ENCODE peak calls at places on chromosomes 13 and 19, in ten cellular contexts. One of them, this sample, is unnamed.

GRCh38 chr13:108328848-108329247 is 59.3 kb downstream of the TNFSF13B start:
- DNase-seq in breast epithelium: no peak
- DNase-seq in RWPE2: no peak
- DNase-seq in colonic mucosa: peak
- DNase-seq in A673: no peak
- DNase-seq in psoas muscle: no peak
- DNase-seq in fibroblast of mammary gland: no peak
- DNase-seq in progenitor cell of endocrine pancreas: no peak
- DNase-seq in Caco-2: no peak
- DNase-seq in endothelial cell: no peak
- DNase-seq in this sample: no peak

GRCh38 chr13:58712191-58712590 is 1080.6 kb downstream of the PCDH17 start:
- DNase-seq in breast epithelium: no peak
- DNase-seq in A673: no peak
- DNase-seq in fibroblast of mammary gland: no peak
- DNase-seq in Caco-2: no peak
- DNase-seq in psoas muscle: no peak
- DNase-seq in endothelial cell: no peak
- DNase-seq in RWPE2: no peak
- DNase-seq in colonic mucosa: no peak
- DNase-seq in progenitor cell of endocrine pancreas: no peak
- DNase-seq in this sample: no peak

GRCh38 chr13:78764665-78765064 is 105.7 kb upstream of the OBI1 start:
- DNase-seq in A673: no peak
- DNase-seq in fibroblast of mammary gland: no peak
- DNase-seq in RWPE2: no peak
- DNase-seq in progenitor cell of endocrine pancreas: no peak
- DNase-seq in Caco-2: no peak
- DNase-seq in psoas muscle: no peak
- DNase-seq in colonic mucosa: no peak
- DNase-seq in breast epithelium: no peak
- DNase-seq in endothelial cell: no peak
- DNase-seq in this sample: no peak

GRCh38 chr13:65932587-65933239 is 1297.4 kb downstream of the PCDH9 start:
- DNase-seq in breast epithelium: no peak
- DNase-seq in progenitor cell of endocrine pancreas: no peak
- DNase-seq in fibroblast of mammary gland: peak
- DNase-seq in A673: no peak
- DNase-seq in colonic mucosa: no peak
- DNase-seq in Caco-2: no peak
- DNase-seq in endothelial cell: no peak
- DNase-seq in psoas muscle: no peak
- DNase-seq in RWPE2: no peak
- DNase-seq in this sample: no peak

GRCh38 chr19:2787115-2787514 is 1.8 kb downstream of the THOP1 start:
- DNase-seq in breast epithelium: no peak
- DNase-seq in colonic mucosa: no peak
- DNase-seq in endothelial cell: no peak
- DNase-seq in A673: no peak
- DNase-seq in fibroblast of mammary gland: no peak
- DNase-seq in Caco-2: no peak
- DNase-seq in progenitor cell of endocrine pancreas: no peak
- DNase-seq in RWPE2: no peak
- DNase-seq in psoas muscle: no peak
- DNase-seq in this sample: no peak

GRCh38 chr19:36150586-36150985 is 1.7 kb downstream of the COX7A1 start:
- DNase-seq in psoas muscle: peak
- DNase-seq in Caco-2: no peak
- DNase-seq in breast epithelium: no peak
- DNase-seq in A673: no peak
- DNase-seq in RWPE2: no peak
- DNase-seq in colonic mucosa: no peak
- DNase-seq in endothelial cell: no peak
- DNase-seq in fibroblast of mammary gland: no peak
- DNase-seq in progenitor cell of endocrine pancreas: no peak
- DNase-seq in this sample: no peak

GRCh38 chr19:9673912-9674668 is 810 bp downstream of the ZNF562 start:
- DNase-seq in A673: peak
- DNase-seq in psoas muscle: no peak
- DNase-seq in progenitor cell of endocrine pancreas: no peak
- DNase-seq in breast epithelium: no peak
- DNase-seq in endothelial cell: no peak
- DNase-seq in colonic mucosa: peak
- DNase-seq in RWPE2: no peak
- DNase-seq in Caco-2: no peak
- DNase-seq in fibroblast of mammary gland: peak
- DNase-seq in this sample: no peak

GRCh38 chr13:92843549-92843948 is 383.1 kb upstream of the GPC6 start:
- DNase-seq in breast epithelium: no peak
- DNase-seq in colonic mucosa: no peak
- DNase-seq in RWPE2: no peak
- DNase-seq in fibroblast of mammary gland: peak
- DNase-seq in Caco-2: no peak
- DNase-seq in progenitor cell of endocrine pancreas: no peak
- DNase-seq in A673: peak
- DNase-seq in endothelial cell: no peak
- DNase-seq in psoas muscle: no peak
- DNase-seq in this sample: no peak

GRCh38 chr19:3618144-3618810 is 8.3 kb downstream of the CACTIN start:
- DNase-seq in endothelial cell: peak
- DNase-seq in fibroblast of mammary gland: peak
- DNase-seq in progenitor cell of endocrine pancreas: peak
- DNase-seq in RWPE2: peak
- DNase-seq in Caco-2: no peak
- DNase-seq in A673: peak
- DNase-seq in psoas muscle: peak
- DNase-seq in colonic mucosa: peak
- DNase-seq in breast epithelium: no peak
- DNase-seq in this sample: peak

GRCh38 chr19:10544753-10545251 is 1.1 kb downstream of the ATG4D start:
- DNase-seq in colonic mucosa: peak
- DNase-seq in A673: no peak
- DNase-seq in breast epithelium: no peak
- DNase-seq in Caco-2: no peak
- DNase-seq in RWPE2: no peak
- DNase-seq in endothelial cell: no peak
- DNase-seq in psoas muscle: no peak
- DNase-seq in progenitor cell of endocrine pancreas: no peak
- DNase-seq in fibroblast of mammary gland: no peak
- DNase-seq in this sample: no peak

GRCh38 chr13:21069561-21070004 is 8.2 kb upstream of the LATS2 start:
- DNase-seq in Caco-2: peak
- DNase-seq in psoas muscle: no peak
- DNase-seq in progenitor cell of endocrine pancreas: no peak
- DNase-seq in A673: peak
- DNase-seq in endothelial cell: no peak
- DNase-seq in breast epithelium: no peak
- DNase-seq in RWPE2: no peak
- DNase-seq in fibroblast of mammary gland: peak
- DNase-seq in colonic mucosa: no peak
- DNase-seq in this sample: no peak

GRCh38 chr13:112932971-112933370 is 36.0 kb upstream of the MCF2L start:
- DNase-seq in RWPE2: no peak
- DNase-seq in endothelial cell: no peak
- DNase-seq in fibroblast of mammary gland: no peak
- DNase-seq in breast epithelium: no peak
- DNase-seq in psoas muscle: no peak
- DNase-seq in colonic mucosa: no peak
- DNase-seq in Caco-2: no peak
- DNase-seq in progenitor cell of endocrine pancreas: no peak
- DNase-seq in A673: no peak
- DNase-seq in this sample: no peak

GRCh38 chr19:3132971-3133792 is 2.7 kb upstream of the GNA15 start:
- DNase-seq in A673: peak
- DNase-seq in psoas muscle: peak
- DNase-seq in Caco-2: no peak
- DNase-seq in colonic mucosa: no peak
- DNase-seq in fibroblast of mammary gland: no peak
- DNase-seq in endothelial cell: no peak
- DNase-seq in RWPE2: no peak
- DNase-seq in progenitor cell of endocrine pancreas: no peak
- DNase-seq in breast epithelium: no peak
- DNase-seq in this sample: peak

GRCh38 chr13:80428344-80429096 is 87.6 kb upstream of the SPRY2 start:
- DNase-seq in psoas muscle: no peak
- DNase-seq in progenitor cell of endocrine pancreas: no peak
- DNase-seq in breast epithelium: no peak
- DNase-seq in fibroblast of mammary gland: no peak
- DNase-seq in A673: no peak
- DNase-seq in endothelial cell: no peak
- DNase-seq in RWPE2: no peak
- DNase-seq in colonic mucosa: no peak
- DNase-seq in Caco-2: no peak
- DNase-seq in this sample: no peak

GRCh38 chr19:32324631-32325215 is 20.7 kb upstream of the ZNF507 start:
- DNase-seq in RWPE2: no peak
- DNase-seq in colonic mucosa: no peak
- DNase-seq in A673: no peak
- DNase-seq in psoas muscle: no peak
- DNase-seq in fibroblast of mammary gland: no peak
- DNase-seq in breast epithelium: no peak
- DNase-seq in endothelial cell: no peak
- DNase-seq in Caco-2: no peak
- DNase-seq in progenitor cell of endocrine pancreas: no peak
- DNase-seq in this sample: no peak

GRCh38 chr13:64446372-64446771 is 2783.8 kb downstream of the PCDH9 start:
- DNase-seq in progenitor cell of endocrine pancreas: no peak
- DNase-seq in fibroblast of mammary gland: no peak
- DNase-seq in psoas muscle: no peak
- DNase-seq in A673: peak
- DNase-seq in breast epithelium: no peak
- DNase-seq in colonic mucosa: no peak
- DNase-seq in endothelial cell: no peak
- DNase-seq in RWPE2: no peak
- DNase-seq in Caco-2: no peak
- DNase-seq in this sample: no peak
- TF ChIP-seq CTCF in progenitor cell of endocrine pancreas: peak
- TF ChIP-seq CTCF in fibroblast of mammary gland: peak
- TF ChIP-seq CTCF in psoas muscle: no peak
- TF ChIP-seq CTCF in A673: peak
- TF ChIP-seq CTCF in breast epithelium: no peak
- TF ChIP-seq CTCF in colonic mucosa: no peak
- TF ChIP-seq CTCF in endothelial cell: peak
- TF ChIP-seq CTCF in RWPE2: peak
- TF ChIP-seq CTCF in Caco-2: peak
- TF ChIP-seq CTCF in this sample: no peak

DNA sequence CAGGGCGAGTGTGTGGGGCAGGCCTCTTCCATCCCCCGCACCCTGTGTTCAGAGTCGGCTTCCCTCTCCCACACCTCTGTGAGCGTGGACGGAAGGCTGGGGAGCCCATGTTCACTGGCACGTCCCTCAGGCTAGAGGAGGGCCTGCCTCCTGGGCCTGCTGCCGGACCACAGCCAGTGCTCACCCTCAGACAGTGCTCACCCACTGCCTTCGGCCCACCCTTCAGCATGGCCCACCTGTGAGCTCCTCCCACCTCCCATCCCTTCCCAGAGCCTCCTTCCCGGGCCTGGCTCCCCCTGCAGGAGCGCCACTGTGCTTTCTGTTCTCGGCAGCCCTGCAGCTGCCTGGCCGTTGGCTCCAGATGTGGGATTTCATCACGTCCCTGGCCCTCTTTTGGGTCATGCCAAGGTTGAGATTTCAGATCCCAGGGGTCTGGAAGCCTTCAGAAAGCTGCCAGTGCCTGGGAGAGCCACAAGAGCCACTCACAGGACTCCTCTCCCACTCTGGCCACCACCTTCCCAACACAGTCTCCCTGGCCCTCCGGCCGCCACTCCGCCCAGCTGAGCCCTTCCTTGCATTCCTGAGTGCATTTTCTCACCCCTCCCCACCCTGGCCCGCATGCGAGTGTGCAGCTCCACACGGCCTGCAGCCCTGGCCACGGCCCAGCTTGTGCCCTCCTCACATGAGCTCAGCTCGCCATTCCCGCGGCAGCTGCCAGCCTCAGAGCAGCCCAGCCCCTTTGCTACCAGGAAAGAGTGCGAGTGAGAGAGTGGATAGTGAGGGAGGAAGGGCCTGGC is 25.3 kb downstream of the CAPN12 start:
- DNase-seq in colonic mucosa: no peak
- DNase-seq in progenitor cell of endocrine pancreas: no peak
- DNase-seq in endothelial cell: no peak
- DNase-seq in RWPE2: no peak
- DNase-seq in A673: no peak
- DNase-seq in fibroblast of mammary gland: no peak
- DNase-seq in psoas muscle: peak
- DNase-seq in Caco-2: no peak
- DNase-seq in breast epithelium: no peak
- DNase-seq in this sample: no peak
- TF ChIP-seq CTCF in colonic mucosa: no peak
- TF ChIP-seq CTCF in progenitor cell of endocrine pancreas: peak
- TF ChIP-seq CTCF in endothelial cell: no peak
- TF ChIP-seq CTCF in RWPE2: no peak
- TF ChIP-seq CTCF in A673: peak
- TF ChIP-seq CTCF in fibroblast of mammary gland: peak
- TF ChIP-seq CTCF in psoas muscle: peak
- TF ChIP-seq CTCF in Caco-2: no peak
- TF ChIP-seq CTCF in breast epithelium: no peak
- TF ChIP-seq CTCF in this sample: no peak

GRCh38 chr13:89361909-89362308 is 1690.7 kb downstream of the SLITRK5 start:
- DNase-seq in A673: peak
- DNase-seq in colonic mucosa: no peak
- DNase-seq in progenitor cell of endocrine pancreas: no peak
- DNase-seq in endothelial cell: no peak
- DNase-seq in RWPE2: no peak
- DNase-seq in fibroblast of mammary gland: peak
- DNase-seq in Caco-2: no peak
- DNase-seq in breast epithelium: no peak
- DNase-seq in psoas muscle: no peak
- DNase-seq in this sample: no peak
- TF ChIP-seq CTCF in A673: peak
- TF ChIP-seq CTCF in colonic mucosa: no peak
- TF ChIP-seq CTCF in progenitor cell of endocrine pancreas: no peak
- TF ChIP-seq CTCF in endothelial cell: no peak
- TF ChIP-seq CTCF in RWPE2: peak
- TF ChIP-seq CTCF in fibroblast of mammary gland: peak
- TF ChIP-seq CTCF in Caco-2: no peak
- TF ChIP-seq CTCF in breast epithelium: no peak
- TF ChIP-seq CTCF in psoas muscle: no peak
- TF ChIP-seq CTCF in this sample: no peak

DNA sequence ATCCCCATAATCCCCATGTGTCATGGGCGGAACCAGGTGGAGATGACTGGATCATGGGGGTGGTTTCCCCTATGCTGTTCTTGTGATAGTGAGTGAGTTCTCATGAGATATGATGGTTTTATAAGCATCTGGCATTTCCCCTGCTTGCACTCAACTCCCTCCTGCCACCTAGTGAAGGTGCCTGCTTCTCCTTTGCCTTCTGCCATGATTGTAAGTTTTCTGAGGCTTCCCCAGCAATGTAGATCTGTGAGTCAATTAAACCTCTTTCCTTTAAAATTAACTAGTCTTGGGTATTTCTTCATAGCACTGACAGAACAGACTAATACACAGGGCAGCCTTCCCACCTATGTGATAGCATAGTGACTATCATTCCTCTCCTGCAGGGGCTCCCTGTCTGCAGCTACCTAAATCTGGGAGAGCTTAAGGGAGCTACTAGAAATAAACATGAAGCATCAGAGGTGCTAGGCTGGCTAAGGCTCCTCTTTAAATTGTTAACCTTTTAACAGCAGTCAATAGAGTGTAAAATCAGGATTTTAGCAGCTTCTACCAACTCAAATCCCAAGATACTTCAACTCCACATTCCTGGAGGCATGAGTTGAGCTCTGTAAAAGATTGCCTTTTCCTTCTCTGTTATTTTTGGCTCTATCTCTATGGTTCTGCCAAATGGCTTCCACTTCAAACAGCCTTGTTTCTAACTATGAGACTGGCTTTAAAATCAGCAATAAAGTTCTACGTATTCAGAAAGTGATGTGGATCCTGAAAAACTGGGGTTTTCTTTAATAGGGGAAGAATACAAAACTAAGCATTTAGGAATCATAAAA is 112.3 kb downstream of the VWA8 start:
- DNase-seq in colonic mucosa: no peak
- DNase-seq in fibroblast of mammary gland: peak
- DNase-seq in breast epithelium: no peak
- DNase-seq in RWPE2: no peak
- DNase-seq in endothelial cell: no peak
- DNase-seq in A673: no peak
- DNase-seq in progenitor cell of endocrine pancreas: no peak
- DNase-seq in psoas muscle: no peak
- DNase-seq in Caco-2: no peak
- DNase-seq in this sample: no peak
- TF ChIP-seq CTCF in colonic mucosa: no peak
- TF ChIP-seq CTCF in fibroblast of mammary gland: peak
- TF ChIP-seq CTCF in breast epithelium: no peak
- TF ChIP-seq CTCF in RWPE2: peak
- TF ChIP-seq CTCF in endothelial cell: no peak
- TF ChIP-seq CTCF in A673: peak
- TF ChIP-seq CTCF in progenitor cell of endocrine pancreas: no peak
- TF ChIP-seq CTCF in psoas muscle: no peak
- TF ChIP-seq CTCF in Caco-2: no peak
- TF ChIP-seq CTCF in this sample: no peak